ENCODE peak calls at places on chromosomes 7 and 10, in six cellular contexts. R is upper lobe of right lung; D is AG04450; Y is CD8-positive, alpha-beta T cell; G is CD4-positive, CD25-positive, alpha-beta regulatory T cell; N is brain microvascular endothelial cell. J is an unnamed sample. For H3K27me3, the result is how much of the 10 kb centered on the place peaks cover.

GRCh38 chr10:7488418-7488829 is 77.6 kb upstream of the SFMBT2 start:
- DNase-seq in Y (no peak), R (no peak), D (no peak), N (peak), G (no peak), J (no peak)

GRCh38 chr10:29805134-29805691 is 170.4 kb upstream of the SVIL start:
- DNase-seq in G (no peak), R (no peak), N (no peak), D (no peak), Y (no peak), J (no peak)

GRCh38 chr7:23594879-23595604 is 2.1 kb upstream of the CCDC126 start:
- DNase-seq in D (no peak), G (no peak), N (no peak), Y (no peak), R (no peak), J (no peak)

GRCh38 chr10:78936412-78937342 is 132.1 kb upstream of the ZMIZ1 start:
- DNase-seq in N (no peak), R (peak), G (no peak), D (no peak), Y (no peak), J (no peak)

GRCh38 chr7:112182749-112183148 is 23.4 kb downstream of the DOCK4 start:
- DNase-seq in D (no peak), G (no peak), R (no peak), N (no peak), Y (no peak), J (no peak)

GRCh38 chr7:22255834-22256233 is 101.1 kb downstream of the RAPGEF5 start:
- DNase-seq in D (no peak), R (no peak), N (no peak), Y (no peak), G (no peak), J (no peak)

GRCh38 chr10:92047215-92047614 is 123.6 kb downstream of the BTAF1 start:
- DNase-seq in Y (no peak), R (no peak), D (no peak), N (no peak), G (no peak), J (no peak)

GRCh38 chr10:91551856-91552255 is 81.0 kb downstream of the PPP1R3C start:
- DNase-seq in G (no peak), N (peak), Y (no peak), D (peak), R (no peak), J (no peak)

GRCh38 chr10:110514848-110515247 is 17.1 kb downstream of the DUSP5 start:
- DNase-seq in Y (no peak), N (no peak), D (no peak), G (no peak), R (no peak), J (no peak)

GRCh38 chr7:71705217-71705616 is 573.3 kb downstream of the GALNT17 start:
- DNase-seq in G (no peak), D (no peak), R (no peak), N (no peak), Y (no peak), J (no peak)

GRCh38 chr10:529831-530230 is 159.6 kb downstream of the DIP2C start:
- DNase-seq in R (peak), G (no peak), Y (no peak), N (no peak), D (no peak), J (no peak)

GRCh38 chr7:143385891-143386781 is 5.0 kb downstream of the ZYX start:
- DNase-seq in R (peak), Y (peak), D (no peak), N (peak), G (no peak), J (peak)

GRCh38 chr10:131087464-131088215 is 223.9 kb downstream of the TCERG1L start:
- DNase-seq in R (no peak), G (no peak), Y (no peak), N (no peak), D (no peak), J (no peak)

GRCh38 chr7:136293272-136293671 is 316.1 kb upstream of the MTPN start:
- DNase-seq in G (no peak), Y (no peak), D (no peak), N (no peak), R (no peak), J (no peak)

GRCh38 chr7:150397376-150398107 is 18.4 kb downstream of the ZNF775 start:
- DNase-seq in N (no peak), Y (no peak), R (peak), G (no peak), D (no peak), J (no peak)

GRCh38 chr7:102230593-102230992 is 56.1 kb upstream of the SH2B2 start:
- DNase-seq in N (peak), Y (no peak), R (no peak), D (no peak), G (no peak), J (no peak)

GRCh38 chr10:122417667-122418066 is 36.8 kb upstream of the ARMS2 start:
- DNase-seq in G (no peak), Y (no peak), R (no peak), D (no peak), N (no peak), J (no peak)

GRCh38 chr7:22875475-22875874 is 52.8 kb upstream of the TOMM7 start:
- DNase-seq in D (no peak), G (no peak), Y (no peak), N (no peak), R (no peak), J (no peak)

GRCh38 chr7:17986826-17987225 is 40.8 kb downstream of the PRPS1L1 start:
- DNase-seq in G (no peak), Y (no peak), D (peak), R (no peak), N (peak), J (no peak)

GRCh38 chr10:132292972-132293415 is 14.8 kb downstream of the STK32C start:
- DNase-seq in R (peak), D (no peak), Y (no peak), N (no peak), G (no peak), J (no peak)
- H3K27ac ChIP-seq in R (no peak), D (no peak), Y (no peak), N (no peak), G (no peak), J (no peak)

GRCh38 chr10:49243139-49243538 is 54.9 kb upstream of the TMEM273 start:
- DNase-seq in G (no peak), D (no peak), N (no peak), R (no peak), Y (no peak), J (no peak)
- H3K27me3 ChIP-seq in G (under half), D (under half), N (under half), R (under half), Y (under half), J (under half)

GRCh38 chr7:19404912-19405329 is 259.7 kb upstream of the FERD3L start:
- DNase-seq in R (no peak), N (peak), D (peak), G (no peak), Y (no peak), J (no peak)
- H3K27ac ChIP-seq in R (no peak), N (peak), D (peak), G (no peak), Y (no peak), J (no peak)

DNA sequence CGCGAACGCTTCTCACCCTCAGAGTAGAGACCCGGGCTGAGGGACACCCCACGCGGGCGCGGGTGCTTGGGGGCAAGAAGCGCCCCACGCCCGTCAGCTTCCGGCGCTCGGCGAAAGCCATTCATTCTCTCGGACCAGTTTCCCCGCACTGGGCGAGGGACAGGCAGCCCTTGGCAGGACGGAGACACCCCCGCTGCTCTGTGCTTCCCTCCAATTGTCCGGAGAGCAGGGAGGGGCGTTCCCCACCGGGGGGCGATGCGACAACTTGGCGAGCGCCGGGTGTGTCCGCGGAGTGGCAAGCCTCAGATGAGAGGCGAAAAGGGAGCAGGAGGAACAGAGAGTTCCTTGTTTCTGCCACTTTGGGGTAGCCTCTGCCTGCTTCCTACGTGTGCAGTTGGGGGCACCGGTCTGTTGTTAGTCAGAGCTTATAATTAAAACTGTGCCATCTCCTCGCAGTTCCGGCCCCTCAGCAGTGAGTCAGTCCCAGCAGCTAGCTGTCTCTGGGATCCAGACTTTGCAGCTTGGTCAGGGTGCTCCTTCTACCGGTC is 1.7 kb downstream of the GPR158 start:
- DNase-seq in Y (no peak), D (no peak), G (no peak), N (no peak), R (no peak), J (no peak)
- H3K27me3 ChIP-seq in Y (under half), D (under half), G (under half), N (under half), R (half or more), J (under half)

GRCh38 chr10:26391701-26392695 is 46.1 kb upstream of the APBB1IP start:
- DNase-seq in Y (no peak), N (no peak), R (no peak), D (no peak), G (no peak), J (no peak)
- H3K27ac ChIP-seq in Y (no peak), N (no peak), R (no peak), D (no peak), G (no peak), J (no peak)

GRCh38 chr7:122314284-122314683 is 9.7 kb upstream of the FEZF1 start:
- DNase-seq in D (no peak), Y (no peak), R (no peak), G (no peak), N (no peak), J (no peak)

GRCh38 chr7:122310119-122311021 is 5.8 kb upstream of the FEZF1 start:
- DNase-seq in D (no peak), G (no peak), N (no peak), Y (no peak), R (no peak), J (no peak)

GRCh38 chr7:122311719-122312118 is 7.2 kb upstream of the FEZF1 start:
- DNase-seq in D (no peak), G (no peak), N (no peak), Y (no peak), R (no peak), J (no peak)

GRCh38 chr7:122312789-122313188 is 8.2 kb upstream of the FEZF1 start:
- DNase-seq in Y (no peak), N (no peak), R (no peak), D (no peak), G (no peak), J (no peak)

DNA sequence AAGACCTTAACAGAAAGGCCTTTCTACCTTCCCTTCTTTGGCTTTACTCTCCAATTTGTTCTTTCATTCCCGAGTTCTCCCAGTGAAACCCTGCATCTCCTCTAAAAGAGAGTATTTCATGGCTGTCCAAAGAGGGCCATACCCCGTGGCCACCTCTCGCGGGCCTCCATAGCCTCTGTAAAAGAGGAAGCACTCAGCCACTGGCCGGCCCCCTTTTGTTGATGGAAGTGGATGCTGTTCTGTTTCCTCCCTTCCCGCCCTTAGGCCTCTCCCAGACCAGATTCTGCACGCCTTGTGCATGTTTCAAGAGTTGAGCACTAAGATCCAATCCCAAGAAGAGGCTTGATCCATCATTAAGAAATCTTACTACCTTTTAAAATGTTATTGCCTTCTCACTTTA is 6.7 kb upstream of the FEZF1 start:
- DNase-seq in Y (no peak), R (no peak), N (no peak), G (no peak), D (no peak), J (no peak)
- H3K27me3 ChIP-seq in Y (under half), R (half or more), N (half or more), G (under half), D (half or more), J (under half)

GRCh38 chr7:16431646-16432424 is 10.5 kb upstream of the CRPPA start:
- DNase-seq in G (no peak), R (no peak), Y (no peak), D (no peak), N (no peak), J (peak)

GRCh38 chr7:16436306-16436705 is 15.0 kb upstream of the CRPPA start:
- DNase-seq in G (no peak), D (no peak), Y (no peak), R (no peak), N (no peak), J (no peak)

GRCh38 chr7:16430133-16430532 is 8.8 kb upstream of the CRPPA start:
- DNase-seq in Y (no peak), G (no peak), N (no peak), R (no peak), D (no peak), J (no peak)

GRCh38 chr7:16432425-16432731 is 11.0 kb upstream of the CRPPA start:
- DNase-seq in D (no peak), Y (no peak), N (no peak), G (no peak), R (no peak), J (no peak)

DNA sequence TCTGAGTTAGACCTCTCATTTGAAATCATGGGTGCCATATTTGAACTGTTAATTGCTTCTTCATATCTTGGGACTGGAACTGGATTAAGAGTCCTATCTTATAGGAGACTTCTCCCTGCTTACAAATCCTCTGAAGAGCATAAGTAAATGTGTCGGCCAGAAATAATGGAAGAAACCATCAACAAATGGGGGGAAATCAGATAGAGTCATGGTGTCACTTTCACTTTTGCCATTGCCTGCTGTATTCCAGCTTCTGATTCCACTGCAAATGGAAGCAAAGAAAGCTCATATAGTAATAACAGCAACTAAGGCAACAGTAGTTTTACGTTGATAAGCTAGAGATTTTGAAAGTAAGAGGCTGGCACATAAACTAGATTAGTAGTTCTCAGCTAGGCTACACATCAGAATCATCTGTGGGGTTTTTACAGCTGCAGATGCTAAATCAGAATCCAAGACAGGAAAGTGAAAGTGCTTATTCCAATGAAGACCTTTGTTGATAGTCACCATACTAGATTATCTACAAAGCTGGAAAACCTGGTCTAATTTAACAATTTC is 12.3 kb upstream of the CRPPA start:
- DNase-seq in G (no peak), D (no peak), R (no peak), N (no peak), Y (no peak), J (no peak)
- H3K27ac ChIP-seq in G (no peak), D (no peak), R (no peak), N (no peak), Y (no peak), J (no peak)

DNA sequence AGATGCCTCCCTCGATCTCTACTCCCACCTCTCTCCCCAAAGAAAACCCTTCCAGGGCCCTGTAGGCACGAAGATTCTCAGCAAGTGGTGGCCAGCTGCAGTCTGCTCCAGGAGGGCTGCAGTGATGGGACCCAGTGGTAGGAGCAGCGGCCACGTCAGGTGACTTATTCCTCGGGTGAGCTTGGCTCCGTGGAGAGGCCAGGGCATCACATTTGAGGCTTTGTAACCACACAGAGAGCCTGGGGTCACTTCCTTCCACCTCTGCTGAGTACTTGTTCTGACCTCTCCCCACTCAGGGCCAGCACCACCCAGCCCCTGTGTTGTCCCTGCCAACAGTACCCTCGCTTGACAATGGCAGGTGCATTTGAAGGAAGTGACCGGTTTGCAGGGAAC is 17.9 kb upstream of the EN2 start:
- DNase-seq in D (no peak), N (no peak), Y (no peak), R (no peak), G (no peak), J (no peak)
- H3K27me3 ChIP-seq in D (under half), N (under half), Y (under half), R (under half), G (under half), J (under half)

GRCh38 chr10:119284679-119285096 is 77.3 kb downstream of the GRK5 start:
- DNase-seq in R (no peak), D (no peak), G (no peak), N (no peak), Y (no peak), J (no peak)

GRCh38 chr10:119282446-119282845 is 75.1 kb downstream of the GRK5 start:
- DNase-seq in Y (no peak), D (no peak), G (no peak), R (no peak), N (no peak), J (no peak)

GRCh38 chr10:119285495-119286267 is 78.3 kb downstream of the GRK5 start:
- DNase-seq in G (no peak), Y (no peak), R (no peak), D (no peak), N (no peak), J (no peak)

GRCh38 chr10:119283387-119283786 is 76.0 kb downstream of the GRK5 start:
- DNase-seq in G (no peak), N (no peak), Y (no peak), R (no peak), D (no peak), J (no peak)

DNA sequence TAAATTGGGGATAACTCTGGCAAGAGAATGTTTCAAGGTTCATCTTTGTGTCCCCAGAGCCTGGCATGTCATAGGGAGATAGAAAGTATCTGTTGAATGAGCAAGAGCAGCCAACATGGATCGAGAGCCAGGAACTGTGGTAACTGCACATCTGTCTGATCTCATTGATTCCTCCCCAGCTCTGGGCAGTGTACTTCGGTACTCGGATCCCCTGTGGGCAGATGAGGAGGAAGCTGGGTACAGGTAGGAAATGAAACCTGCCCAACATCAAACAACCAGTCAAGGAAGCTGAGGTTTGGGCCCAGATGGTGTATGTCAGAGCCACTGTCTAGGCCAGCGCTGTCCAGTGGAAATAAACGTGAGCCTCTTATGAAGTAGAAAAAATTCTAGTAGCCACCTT is 76.4 kb downstream of the GRK5 start:
- DNase-seq in D (no peak), Y (no peak), N (no peak), G (peak), R (no peak), J (no peak)
- H3K27ac ChIP-seq in D (no peak), Y (no peak), N (no peak), G (peak), R (no peak), J (no peak)

J was measured in naive thymus-derived CD4-positive, alpha-beta T cell.